ENCODE peak calls at places on chromosomes 16 and 17, in six cellular contexts. K is GM23338, Y is psoas muscle, R is SW 1271, B is H9, E is amygdala. T is an unnamed sample.

GRCh38 chr17:692116-692515 is 22.5 kb downstream of the VPS53 start:
- DNase-seq in K (no peak), Y (no peak), R (no peak), B (no peak), E (no peak), T (no peak)

GRCh38 chr16:78563905-78564304 is 464.5 kb downstream of the WWOX start:
- DNase-seq in K (no peak), Y (no peak), R (no peak), B (no peak), E (no peak), T (no peak)

GRCh38 chr16:29686740-29687327 is 7.9 kb downstream of the QPRT start:
- DNase-seq in K (no peak), Y (no peak), R (no peak), B (no peak), E (no peak), T (no peak)

GRCh38 chr16:67431077-67431804 is at the start of gene HSD11B2:
- DNase-seq in K (peak; percentile 83), Y (peak; percentile 55), R (no peak), B (peak; percentile 81), E (no peak), T (peak; percentile 83)

GRCh38 chr17:50283246-50283645 is 9.0 kb downstream of the TMEM92 start:
- DNase-seq in K (no peak), Y (no peak), R (no peak), B (no peak), E (no peak), T (no peak)

GRCh38 chr17:62064029-62064790 is 868 bp downstream of the MED13 start:
- DNase-seq in K (no peak), Y (no peak), R (no peak), B (no peak), E (no peak), T (no peak)

GRCh38 chr17:82905130-82905529 is 65.3 kb upstream of the ZNF750 start:
- DNase-seq in K (no peak), Y (no peak), R (no peak), B (no peak), E (no peak), T (no peak)

GRCh38 chr17:75494326-75494877 is 20.9 kb downstream of the CASKIN2 start:
- DNase-seq in K (no peak), Y (no peak), R (no peak), B (no peak), E (no peak), T (no peak)

GRCh38 chr17:17469358-17469757 is 7.4 kb upstream of the MED9 start:
- DNase-seq in K (no peak), Y (no peak), R (no peak), B (no peak), E (no peak), T (no peak)

GRCh38 chr17:352421-353212 is at the start of gene RPH3AL:
- DNase-seq in K (peak; percentile 51), Y (peak; percentile 64), R (no peak), B (peak; percentile 54), E (no peak), T (peak; percentile 89)

GRCh38 chr16:48101069-48101674 is 54.6 kb downstream of the ABCC12 start:
- DNase-seq in K (no peak), Y (no peak), R (no peak), B (no peak), E (no peak), T (no peak)

GRCh38 chr17:77772461-77772897 is 186.0 kb upstream of the TNRC6C start:
- DNase-seq in K (peak; percentile 91), Y (peak; percentile 57), R (no peak), B (peak; percentile 96), E (no peak), T (peak; percentile 80)

GRCh38 chr16:12239953-12240485 is 263.5 kb downstream of the SNX29 start:
- DNase-seq in K (no peak), Y (no peak), R (no peak), B (no peak), E (no peak), T (no peak)

GRCh38 chr16:24683250-24683649 is 46.2 kb upstream of the TNRC6A start:
- DNase-seq in K (no peak), Y (no peak), R (no peak), B (no peak), E (no peak), T (no peak)

GRCh38 chr17:65801513-65801912 is 240.1 kb upstream of the AXIN2 start:
- DNase-seq in K (no peak), Y (no peak), R (no peak), B (no peak), E (no peak), T (no peak)

GRCh38 chr16:85173981-85174751 is 61.9 kb upstream of the CIBAR2 start:
- DNase-seq in K (peak; percentile 68), Y (peak; percentile 73), R (peak; percentile 51), B (no peak), E (no peak), T (no peak)

GRCh38 chr17:64118452-64118979 is 11.4 kb downstream of the ERN1 start:
- DNase-seq in K (no peak), Y (peak; percentile 23), R (no peak), B (peak; percentile 21), E (no peak), T (peak; percentile 73)

GRCh38 chr16:15509051-15509592 is 74.7 kb downstream of the BMERB1 start:
- DNase-seq in K (peak; percentile 35), Y (no peak), R (no peak), B (no peak), E (no peak), T (no peak)

GRCh38 chr16:31076319-31076718 is 2.1 kb downstream of the ZNF646 start:
- DNase-seq in K (no peak), Y (no peak), R (no peak), B (peak; percentile 26), E (no peak), T (no peak)

GRCh38 chr17:68576811-68577551 is 24.2 kb downstream of the FAM20A start:
- DNase-seq in K (no peak), Y (peak; percentile 39), R (no peak), B (no peak), E (no peak), T (no peak)

GRCh38 chr17:6454495-6455320 is 10.5 kb downstream of the PIMREG start:
- DNase-seq in K (peak; percentile 70), Y (no peak), R (no peak), B (peak; percentile 72), E (no peak), T (peak; percentile 61)

GRCh38 chr17:14395255-14395654 is 94.4 kb downstream of the HS3ST3B1 start:
- DNase-seq in K (no peak), Y (no peak), R (no peak), B (no peak), E (no peak), T (no peak)

GRCh38 chr16:19130852-19131808 is 17.4 kb downstream of the ITPRIPL2 start:
- DNase-seq in K (peak; percentile 53), Y (no peak), R (peak; percentile 26), B (no peak), E (no peak), T (peak; percentile 69)

GRCh38 chr16:29990883-29991570 is 4.4 kb downstream of the HIRIP3 start:
- DNase-seq in K (no peak), Y (no peak), R (no peak), B (no peak), E (no peak), T (no peak)

GRCh38 chr16:87033021-87033471 is 284.1 kb downstream of the C16orf95 start:
- DNase-seq in K (no peak), Y (no peak), R (no peak), B (no peak), E (no peak), T (no peak)

GRCh38 chr17:28053044-28053670 is 10.7 kb downstream of the NLK start:
- DNase-seq in K (no peak), Y (no peak), R (no peak), B (no peak), E (no peak), T (no peak)

GRCh38 chr17:43039646-43040045 is 14.6 kb downstream of the RND2 start:
- DNase-seq in K (no peak), Y (no peak), R (no peak), B (no peak), E (no peak), T (no peak)

GRCh38 chr16:57775661-57776469 is 26.4 kb downstream of the KIFC3 start:
- DNase-seq in K (peak; percentile 97), Y (peak; percentile 67), R (no peak), B (peak; percentile 98), E (peak; percentile 45), T (no peak)